ENCODE peak calls at places on chromosomes 16 and 17, in seven cellular contexts. One of them, this sample, is unnamed.

GRCh38 chr17:60087882-60088669 is 9.4 kb upstream of the HEATR6 start:
- DNase-seq in endothelial cell: no peak
- DNase-seq in aorta: no peak
- DNase-seq in astrocyte of the spinal cord: peak
- DNase-seq in EL: peak
- DNase-seq in naive B cell: no peak
- DNase-seq in T-helper 1 cell: no peak
- DNase-seq in this sample: no peak

GRCh38 chr17:57861000-57861736 is 11.3 kb upstream of the MRPS23 start:
- DNase-seq in EL: no peak
- DNase-seq in endothelial cell: no peak
- DNase-seq in aorta: peak
- DNase-seq in naive B cell: peak
- DNase-seq in astrocyte of the spinal cord: peak
- DNase-seq in T-helper 1 cell: peak
- DNase-seq in this sample: peak

GRCh38 chr17:76659928-76660614 is 16.5 kb upstream of the ST6GALNAC1 start:
- DNase-seq in naive B cell: no peak
- DNase-seq in aorta: no peak
- DNase-seq in endothelial cell: no peak
- DNase-seq in EL: no peak
- DNase-seq in T-helper 1 cell: no peak
- DNase-seq in astrocyte of the spinal cord: no peak
- DNase-seq in this sample: no peak

GRCh38 chr16:25118851-25119584 is 7.5 kb downstream of the LCMT1 start:
- DNase-seq in endothelial cell: no peak
- DNase-seq in EL: no peak
- DNase-seq in astrocyte of the spinal cord: no peak
- DNase-seq in T-helper 1 cell: no peak
- DNase-seq in naive B cell: no peak
- DNase-seq in aorta: no peak
- DNase-seq in this sample: no peak

GRCh38 chr17:17853811-17854527 is 17.2 kb upstream of the SREBF1 start:
- DNase-seq in astrocyte of the spinal cord: no peak
- DNase-seq in naive B cell: no peak
- DNase-seq in T-helper 1 cell: no peak
- DNase-seq in endothelial cell: no peak
- DNase-seq in EL: peak
- DNase-seq in aorta: no peak
- DNase-seq in this sample: no peak

GRCh38 chr16:13945734-13946490 is 26.0 kb downstream of the ERCC4 start:
- DNase-seq in astrocyte of the spinal cord: no peak
- DNase-seq in T-helper 1 cell: no peak
- DNase-seq in naive B cell: no peak
- DNase-seq in endothelial cell: no peak
- DNase-seq in EL: no peak
- DNase-seq in aorta: no peak
- DNase-seq in this sample: no peak

GRCh38 chr16:58487566-58488351 is 12.2 kb upstream of the NDRG4 start:
- DNase-seq in aorta: peak
- DNase-seq in astrocyte of the spinal cord: peak
- DNase-seq in naive B cell: peak
- DNase-seq in T-helper 1 cell: peak
- DNase-seq in endothelial cell: peak
- DNase-seq in EL: peak
- DNase-seq in this sample: peak

GRCh38 chr17:17724991-17725852 is 44.0 kb downstream of the RAI1 start:
- DNase-seq in EL: no peak
- DNase-seq in endothelial cell: peak
- DNase-seq in T-helper 1 cell: no peak
- DNase-seq in aorta: no peak
- DNase-seq in naive B cell: no peak
- DNase-seq in astrocyte of the spinal cord: no peak
- DNase-seq in this sample: no peak

GRCh38 chr17:72609501-72609900 is 483.0 kb downstream of the SLC39A11 start:
- DNase-seq in astrocyte of the spinal cord: peak
- DNase-seq in T-helper 1 cell: no peak
- DNase-seq in aorta: no peak
- DNase-seq in naive B cell: no peak
- DNase-seq in EL: peak
- DNase-seq in endothelial cell: no peak
- DNase-seq in this sample: no peak

GRCh38 chr17:8707591-8708453 is 36.8 kb downstream of the CCDC42 start:
- DNase-seq in naive B cell: no peak
- DNase-seq in EL: no peak
- DNase-seq in endothelial cell: no peak
- DNase-seq in T-helper 1 cell: no peak
- DNase-seq in aorta: no peak
- DNase-seq in astrocyte of the spinal cord: peak
- DNase-seq in this sample: no peak

GRCh38 chr16:78432451-78432850 is 333.0 kb downstream of the WWOX start:
- DNase-seq in EL: no peak
- DNase-seq in naive B cell: no peak
- DNase-seq in endothelial cell: no peak
- DNase-seq in T-helper 1 cell: no peak
- DNase-seq in aorta: no peak
- DNase-seq in astrocyte of the spinal cord: no peak
- DNase-seq in this sample: no peak

GRCh38 chr16:9836118-9836736 is 346.0 kb downstream of the GRIN2A start:
- DNase-seq in T-helper 1 cell: no peak
- DNase-seq in EL: peak
- DNase-seq in naive B cell: no peak
- DNase-seq in endothelial cell: peak
- DNase-seq in aorta: no peak
- DNase-seq in astrocyte of the spinal cord: peak
- DNase-seq in this sample: no peak

GRCh38 chr17:57004944-57005579 is 27.1 kb downstream of the SCPEP1 start:
- DNase-seq in T-helper 1 cell: no peak
- DNase-seq in aorta: no peak
- DNase-seq in naive B cell: peak
- DNase-seq in astrocyte of the spinal cord: no peak
- DNase-seq in endothelial cell: no peak
- DNase-seq in EL: no peak
- DNase-seq in this sample: no peak

GRCh38 chr17:66576473-66576872 is 258.4 kb upstream of the CACNG5 start:
- DNase-seq in EL: no peak
- DNase-seq in astrocyte of the spinal cord: no peak
- DNase-seq in T-helper 1 cell: no peak
- DNase-seq in endothelial cell: no peak
- DNase-seq in aorta: no peak
- DNase-seq in naive B cell: no peak
- DNase-seq in this sample: no peak